ENCODE peak calls at places on chromosomes 12 and 14, in four cellular contexts. C is right cardiac atrium; U is HTR-8/SVneo; Z is stimulated activated CD8-positive, alpha-beta memory T cell treated with anti-CD3 and anti-CD28 coated beads, Interleukin-4, amount 100 ng/mL, for 1 hour. G is an unnamed sample.

GRCh38 chr12:108642899-108643654 is 9.4 kb upstream of the SELPLG start:
- DNase-seq in C (no peak), U (no peak), Z (no peak), G (no peak)

GRCh38 chr14:46686652-46687051 is 35.1 kb upstream of the RPL10L start:
- DNase-seq in C (no peak), U (no peak), Z (no peak), G (no peak)

GRCh38 chr14:25032092-25032784 is 17.7 kb downstream of the STXBP6 start:
- DNase-seq in C (no peak), U (no peak), Z (no peak), G (peak; percentile 41)

GRCh38 chr12:132162508-132163031 is 18.3 kb downstream of the NOC4L start:
- DNase-seq in C (peak; percentile 63), U (no peak), Z (no peak), G (no peak)

GRCh38 chr12:88638388-88638787 is 58.1 kb upstream of the KITLG start:
- DNase-seq in C (no peak), U (no peak), Z (no peak), G (no peak)

GRCh38 chr12:81255456-81255855 is 177.6 kb downstream of the ACSS3 start:
- DNase-seq in C (no peak), U (no peak), Z (no peak), G (no peak)

GRCh38 chr12:32987526-32987925 is 90.9 kb upstream of the PKP2 start:
- DNase-seq in C (no peak), U (no peak), Z (no peak), G (no peak)

GRCh38 chr14:77653473-77653872 is 37.0 kb upstream of the SPTLC2 start:
- DNase-seq in C (no peak), U (no peak), Z (no peak), G (peak; percentile 73)

GRCh38 chr14:56168007-56168616 is 49.9 kb downstream of the PELI2 start:
- DNase-seq in C (no peak), U (no peak), Z (no peak), G (no peak)

GRCh38 chr12:50862316-50862715 is 19.6 kb downstream of the TMPRSS12 start:
- DNase-seq in C (no peak), U (peak; percentile 53), Z (no peak), G (no peak)

GRCh38 chr14:29144598-29144997 is 378.0 kb downstream of the FOXG1 start:
- DNase-seq in C (no peak), U (peak; percentile 30), Z (no peak), G (no peak)

GRCh38 chr12:14716848-14717444 is 20.5 kb upstream of the GUCY2C start:
- DNase-seq in C (no peak), U (no peak), Z (peak; percentile 13), G (peak; percentile 81)

GRCh38 chr14:105064721-105065143 is 498 bp downstream of the GPR132 start:
- DNase-seq in C (peak; percentile 65), U (peak; percentile 52), Z (no peak), G (peak; percentile 52)

GRCh38 chr12:64105026-64105425 is 117.1 kb downstream of the KICS2 start:
- DNase-seq in C (no peak), U (no peak), Z (no peak), G (no peak)

GRCh38 chr14:47919334-47919846 is 244.0 kb upstream of the MDGA2 start:
- DNase-seq in C (no peak), U (no peak), Z (no peak), G (no peak)

GRCh38 chr14:95545769-95546168 is 10.9 kb downstream of the GLRX5 start:
- DNase-seq in C (no peak), U (peak; percentile 62), Z (no peak), G (no peak)

G was measured in H9.